ENCODE peak calls at places on chromosomes 1 and 21, in six cellular contexts. E is tibial artery; M is CD8-positive, alpha-beta T cell; V is adrenal gland; Z is progenitor cell of endocrine pancreas; K is neural crest cell. F is an unnamed sample.

GRCh38 chr1:55210990-55211389 is 4.2 kb downstream of the USP24 start:
- DNase-seq in M (no peak), Z (no peak), V (no peak), E (no peak), K (no peak), F (no peak)

GRCh38 chr1:174996474-174996873 is 3.3 kb upstream of the CACYBP start:
- DNase-seq in M (no peak), K (no peak), V (no peak), Z (no peak), E (no peak), F (no peak)

GRCh38 chr1:2384130-2384860 is 7.1 kb downstream of the MORN1 start:
- DNase-seq in M (no peak), E (peak; percentile 43), K (no peak), V (peak; percentile 3), Z (no peak), F (peak; percentile 14)

GRCh38 chr21:45098867-45099266 is 24.5 kb downstream of the ADARB1 start:
- DNase-seq in M (no peak), K (no peak), E (no peak), V (no peak), Z (no peak), F (no peak)

GRCh38 chr1:24695202-24695974 is 49.9 kb upstream of the CLIC4 start:
- DNase-seq in Z (no peak), V (no peak), E (no peak), K (no peak), M (no peak), F (no peak)

GRCh38 chr1:45306319-45306718 is 20.4 kb upstream of the HPDL start:
- DNase-seq in V (no peak), E (no peak), K (no peak), M (no peak), Z (no peak), F (no peak)

GRCh38 chr1:161921990-161922389 is 101.7 kb downstream of the OLFML2B start:
- DNase-seq in Z (no peak), M (no peak), V (no peak), K (no peak), E (no peak), F (no peak)

GRCh38 chr1:23178931-23179330 is 10.3 kb upstream of the LUZP1 start:
- DNase-seq in Z (no peak), E (no peak), M (no peak), K (no peak), V (no peak), F (no peak)

GRCh38 chr1:3007298-3008147 is 13.7 kb upstream of the ACTRT2 start:
- DNase-seq in Z (no peak), M (no peak), K (no peak), E (peak; percentile 39), V (no peak), F (no peak)

GRCh38 chr1:205907794-205908193 is 35.5 kb downstream of the SLC26A9 start:
- DNase-seq in E (no peak), M (no peak), K (no peak), V (no peak), Z (no peak), F (no peak)

GRCh38 chr1:212233321-212233720 is 51.9 kb upstream of the PPP2R5A start:
- DNase-seq in V (no peak), K (no peak), M (no peak), Z (no peak), E (no peak), F (no peak)

GRCh38 chr1:159429074-159429861 is 2.7 kb upstream of the OR10J4 start:
- DNase-seq in V (no peak), M (no peak), K (no peak), E (no peak), Z (no peak), F (no peak)

GRCh38 chr1:203175237-203176181 is at the start of gene MYBPH:
- DNase-seq in V (no peak), K (no peak), Z (no peak), E (no peak), M (no peak), F (no peak)

GRCh38 chr1:79355073-79355472 is 348.5 kb upstream of the ADGRL4 start:
- DNase-seq in M (no peak), K (no peak), Z (no peak), V (no peak), E (no peak), F (no peak)

DNA sequence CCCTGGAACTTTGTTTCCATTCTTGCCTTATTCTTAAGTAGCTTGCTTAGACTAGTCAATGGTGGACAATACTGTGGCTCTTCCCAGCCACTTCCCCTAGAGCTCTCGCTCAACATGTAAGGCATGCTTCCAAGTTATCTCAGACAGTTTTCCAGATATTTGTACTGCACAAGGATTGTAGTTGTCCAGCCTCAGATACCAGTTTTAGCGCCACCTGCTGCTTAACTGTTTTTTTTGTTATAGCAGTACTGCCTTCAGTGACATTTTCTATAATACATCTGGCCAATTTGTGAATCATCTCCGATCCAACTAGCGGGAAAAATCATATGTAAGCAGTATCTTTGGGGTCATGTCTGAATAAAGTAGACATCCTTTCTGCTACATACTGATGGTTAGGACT is 346.7 kb upstream of the ADGRL4 start:
- DNase-seq in M (no peak), Z (no peak), K (peak; percentile 38), E (no peak), V (peak; percentile 32), F (no peak)
- TF ChIP-seq CTCF in M (no peak), Z (peak; percentile 60), K (peak; percentile 59), E (peak; percentile 48), V (peak; percentile 47), F (peak; percentile 59)

GRCh38 chr21:37502947-37503346 is 136.4 kb downstream of the DYRK1A start:
- DNase-seq in V (no peak), Z (no peak), K (no peak), M (no peak), E (no peak), F (no peak)

GRCh38 chr21:37498664-37499063 is 132.1 kb downstream of the DYRK1A start:
- DNase-seq in Z (no peak), V (no peak), M (no peak), E (no peak), K (no peak), F (no peak)

DNA sequence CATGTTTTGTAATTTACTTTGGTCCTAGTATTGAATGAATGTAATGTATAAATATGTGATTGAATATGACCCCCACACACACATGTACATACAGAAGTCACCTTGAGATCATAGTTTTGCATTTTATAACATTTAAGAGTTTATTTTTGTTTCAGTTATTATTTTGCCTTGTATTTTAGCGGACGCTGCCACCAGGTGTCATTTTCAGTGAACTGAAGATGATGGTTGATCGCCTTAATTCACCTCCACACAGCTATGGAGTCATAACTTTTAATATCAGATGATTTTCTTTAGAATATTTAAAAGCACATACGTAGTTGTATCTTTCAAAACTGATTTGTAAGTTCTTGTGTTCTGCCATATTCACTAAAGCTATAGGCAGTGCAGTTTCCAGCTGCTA is 130.4 kb downstream of the DYRK1A start:
- DNase-seq in V (no peak), Z (no peak), K (no peak), M (no peak), E (no peak), F (no peak)
- TF ChIP-seq CTCF in V (peak; percentile 2), Z (peak; percentile 31), K (peak; percentile 56), M (no peak), E (no peak), F (no peak)

DNA sequence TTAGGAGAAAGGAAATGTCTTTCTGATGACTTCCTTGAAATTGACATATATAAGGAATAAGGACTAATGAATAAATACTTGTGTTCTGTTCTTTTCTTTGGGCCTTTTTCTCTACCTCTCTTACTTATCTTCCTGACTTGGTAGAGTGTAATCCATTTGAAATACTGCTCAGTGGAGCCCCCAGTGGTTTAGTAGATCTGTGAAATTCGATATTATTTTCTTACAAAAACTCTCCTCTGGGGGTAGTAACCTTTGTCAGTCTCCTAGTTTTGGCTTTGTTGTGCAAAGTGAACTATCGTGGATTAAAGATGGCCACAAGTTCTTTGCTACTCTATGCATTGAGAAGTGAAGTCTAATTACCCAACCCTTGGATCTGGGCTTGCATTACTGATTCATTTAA is 48.8 kb downstream of the DUSP10 start:
- DNase-seq in V (no peak), E (no peak), M (no peak), K (no peak), Z (no peak), F (no peak)
- TF ChIP-seq CTCF in V (no peak), E (no peak), M (no peak), K (peak; percentile 29), Z (no peak), F (peak; percentile 25)

GRCh38 chr1:52848423-52848822 is 5.9 kb downstream of the ZYG11A start:
- DNase-seq in M (no peak), K (no peak), Z (no peak), E (no peak), V (no peak), F (no peak)

GRCh38 chr1:52842643-52843310 is at the start of gene ZYG11A:
- DNase-seq in K (peak; percentile 59), Z (peak; percentile 53), V (peak; percentile 38), E (no peak), M (peak; percentile 29), F (peak; percentile 84)
- TF ChIP-seq CTCF in K (peak; percentile 62), Z (peak; percentile 47), V (peak; percentile 41), E (no peak), M (peak; percentile 17), F (peak; percentile 59)

F was measured in glutamatergic neuron.